ENCODE peak calls at places on chromosome 1, in four cellular contexts. M is astrocyte of the spinal cord; K is memory B cell; G is stimulated activated CD4-positive, alpha-beta T cell treated with anti-CD3 and anti-CD28 coated beads, TNF-alpha, amount 100 ng/mL, for 24 hours. D is an unnamed sample.

GRCh38 chr1:31152181-31152768 is 86.8 kb upstream of the PUM1 start:
- DNase-seq in M (peak), G (no peak), K (no peak), D (peak)

GRCh38 chr1:2372551-2373490 is 18.5 kb downstream of the MORN1 start:
- DNase-seq in G (no peak), M (no peak), K (no peak), D (no peak)

GRCh38 chr1:82377201-82377884 is 576.6 kb downstream of the ADGRL2 start:
- DNase-seq in G (no peak), K (no peak), M (peak), D (peak)

GRCh38 chr1:153991151-153991472 is 550 bp downstream of the RPS27 start:
- DNase-seq in G (no peak), M (no peak), K (no peak), D (peak)

GRCh38 chr1:184664661-184665060 is 90.0 kb downstream of the EDEM3 start:
- DNase-seq in K (no peak), G (no peak), M (no peak), D (no peak)

GRCh38 chr1:230166366-230167132 is 99.5 kb downstream of the GALNT2 start:
- DNase-seq in G (no peak), M (no peak), K (no peak), D (no peak)

GRCh38 chr1:206472454-206472853 is 2.2 kb downstream of the IKBKE start:
- DNase-seq in G (no peak), K (no peak), M (peak), D (peak)

GRCh38 chr1:240190881-240191385 is 99.2 kb downstream of the FMN2 start:
- DNase-seq in G (no peak), M (peak), K (no peak), D (peak)